ENCODE peak calls at places on chromosomes 3 and 15, in seven cellular contexts. O, I, E, Q, H, C and U are unnamed samples.
A peak's percentile ranks its signal among the peaks of the same experiment; 100 is the strongest.

GRCh38 chr15:101358895-101359294 is 63.8 kb upstream of the SNRPA1 start:
- DNase-seq in O (no peak), E (no peak), C (no peak), Q (peak; percentile 2), I (no peak), H (no peak), U (no peak)

GRCh38 chr3:107132674-107133073 is 244.6 kb upstream of the CCDC54 start:
- DNase-seq in I (no peak), O (no peak), Q (no peak), E (no peak), H (no peak), C (no peak), U (no peak)

GRCh38 chr3:146658841-146659240 is 53.7 kb upstream of the PLSCR5 start:
- DNase-seq in Q (no peak), E (no peak), H (no peak), I (no peak), C (no peak), O (no peak), U (no peak)

GRCh38 chr15:89462198-89462912 is 34.0 kb downstream of the RHCG start:
- DNase-seq in E (no peak), Q (peak; percentile 54), H (peak; percentile 29), O (no peak), C (peak; percentile 40), I (no peak), U (no peak)

GRCh38 chr15:69244798-69245197 is 53.9 kb upstream of the PAQR5 start:
- DNase-seq in I (no peak), E (no peak), Q (peak; percentile 9), O (no peak), C (no peak), H (no peak), U (no peak)

GRCh38 chr15:98896802-98897732 is 110.5 kb downstream of the PGPEP1L start:
- DNase-seq in Q (peak; percentile 100), I (no peak), H (no peak), O (no peak), E (no peak), C (no peak), U (no peak)

GRCh38 chr3:159856496-159857098 is 132.0 kb upstream of the IL12A start:
- DNase-seq in C (no peak), Q (no peak), I (peak; percentile 90), H (no peak), O (no peak), E (no peak), U (no peak)

GRCh38 chr15:64894395-64895056 is 17.2 kb upstream of the ANKDD1A start:
- DNase-seq in O (peak; percentile 88), C (no peak), Q (no peak), E (no peak), I (no peak), H (peak; percentile 95), U (peak; percentile 81)

GRCh38 chr3:134644731-134645514 is 5.9 kb downstream of the KY start:
- DNase-seq in E (no peak), H (peak; percentile 14), I (no peak), C (no peak), Q (peak; percentile 21), O (no peak), U (no peak)

GRCh38 chr15:45161666-45162065 is 26.1 kb downstream of the SHF start:
- DNase-seq in I (no peak), C (no peak), Q (no peak), E (no peak), H (no peak), O (no peak), U (no peak)

GRCh38 chr3:195105841-195106417 is 165.0 kb downstream of the XXYLT1 start:
- DNase-seq in I (no peak), E (no peak), O (no peak), C (no peak), Q (no peak), H (no peak), U (no peak)

GRCh38 chr15:67043939-67044771 is 21.2 kb upstream of the SMAD3 start:
- DNase-seq in C (no peak), H (no peak), O (no peak), Q (peak; percentile 95), E (no peak), I (no peak), U (no peak)

GRCh38 chr15:74790080-74790916 is 8.4 kb downstream of the CSK start:
- DNase-seq in H (peak; percentile 92), I (no peak), Q (peak; percentile 94), C (peak; percentile 79), E (no peak), O (no peak), U (peak; percentile 68)

GRCh38 chr3:155960060-155960459 is 89.6 kb downstream of the GMPS start:
- DNase-seq in H (no peak), C (no peak), Q (peak; percentile 18), I (no peak), E (no peak), O (no peak), U (no peak)

GRCh38 chr15:85581495-85581894 is 201.1 kb downstream of the AKAP13 start:
- DNase-seq in Q (no peak), H (peak; percentile 38), C (peak; percentile 74), I (no peak), E (no peak), O (peak; percentile 29), U (no peak)

GRCh38 chr15:82063055-82063454 is 17.2 kb upstream of the MEX3B start:
- DNase-seq in O (no peak), E (peak; percentile 12), C (no peak), Q (no peak), H (no peak), I (no peak), U (no peak)

GRCh38 chr3:57952208-57952631 is 56.0 kb upstream of the FLNB start:
- DNase-seq in E (no peak), I (no peak), Q (peak; percentile 99), C (peak; percentile 92), H (no peak), O (no peak), U (no peak)

GRCh38 chr3:67940200-67940952 is 286.0 kb upstream of the SUCLG2 start:
- DNase-seq in E (no peak), C (peak; percentile 21), Q (no peak), O (no peak), H (no peak), I (no peak), U (no peak)

GRCh38 chr15:69543681-69544080 is 91.1 kb downstream of the RPLP1 start:
- DNase-seq in E (no peak), H (no peak), O (no peak), Q (no peak), I (no peak), C (no peak), U (no peak)

GRCh38 chr15:71788646-71789579 is 21.4 kb upstream of the NR2E3 start:
- DNase-seq in I (no peak), H (no peak), O (no peak), E (no peak), Q (no peak), C (no peak), U (no peak)

GRCh38 chr3:72343078-72343477 is 505.2 kb downstream of the SHQ1 start:
- DNase-seq in I (no peak), C (no peak), Q (peak; percentile 77), E (no peak), O (no peak), H (peak; percentile 46), U (no peak)

GRCh38 chr3:65557915-65558564 is 480.7 kb downstream of the MAGI1 start:
- DNase-seq in I (no peak), C (no peak), Q (no peak), O (no peak), H (no peak), E (no peak), U (no peak)

GRCh38 chr3:158381274-158381868 is 189.6 kb upstream of the MLF1 start:
- DNase-seq in H (no peak), Q (peak; percentile 30), O (no peak), E (no peak), I (no peak), C (no peak), U (no peak)

GRCh38 chr15:66735909-66736305 is 33.9 kb downstream of the SMAD6 start:
- DNase-seq in I (no peak), E (no peak), H (no peak), C (peak; percentile 57), O (no peak), Q (peak; percentile 33), U (no peak)

GRCh38 chr3:140505256-140505655 is 172.6 kb upstream of the TRIM42 start:
- DNase-seq in H (peak; percentile 44), C (peak; percentile 87), Q (peak; percentile 62), O (no peak), I (no peak), E (no peak), U (peak; percentile 37)

GRCh38 chr3:10996345-10997050 is 4.0 kb downstream of the SLC6A1 start:
- DNase-seq in O (no peak), E (no peak), C (no peak), I (no peak), Q (no peak), H (no peak), U (no peak)